ENCODE peak calls at places on chromosomes 6 and 20, in nine cellular contexts. One of them, this sample, is unnamed.

GRCh38 chr6:13788820-13789219 is 25.5 kb downstream of the MCUR1 start:
- DNase-seq in breast epithelium: no peak
- DNase-seq in H54: no peak
- DNase-seq in adrenal gland: no peak
- DNase-seq in tibial nerve: no peak
- DNase-seq in esophagus squamous epithelium: no peak
- DNase-seq in endothelial cell of umbilical vein: no peak
- DNase-seq in lower leg skin: no peak
- DNase-seq in ovary: no peak
- DNase-seq in this sample: no peak

GRCh38 chr6:3205913-3206312 is 21.5 kb downstream of the TUBB2B start:
- DNase-seq in breast epithelium: no peak
- DNase-seq in H54: no peak
- DNase-seq in adrenal gland: no peak
- DNase-seq in tibial nerve: no peak
- DNase-seq in esophagus squamous epithelium: no peak
- DNase-seq in endothelial cell of umbilical vein: no peak
- DNase-seq in lower leg skin: peak
- DNase-seq in ovary: no peak
- DNase-seq in this sample: no peak

GRCh38 chr20:56750430-56750829 is 121.3 kb downstream of the TFAP2C start:
- DNase-seq in breast epithelium: no peak
- DNase-seq in H54: no peak
- DNase-seq in adrenal gland: no peak
- DNase-seq in tibial nerve: no peak
- DNase-seq in esophagus squamous epithelium: no peak
- DNase-seq in endothelial cell of umbilical vein: no peak
- DNase-seq in lower leg skin: no peak
- DNase-seq in ovary: no peak
- DNase-seq in this sample: no peak

GRCh38 chr6:32393660-32394420 is 13.1 kb downstream of the BTNL2 start:
- DNase-seq in breast epithelium: no peak
- DNase-seq in H54: no peak
- DNase-seq in adrenal gland: peak
- DNase-seq in tibial nerve: no peak
- DNase-seq in esophagus squamous epithelium: no peak
- DNase-seq in endothelial cell of umbilical vein: peak
- DNase-seq in lower leg skin: no peak
- DNase-seq in ovary: no peak
- DNase-seq in this sample: peak

GRCh38 chr6:33820243-33820642 is 16.4 kb upstream of the MLN start:
- DNase-seq in breast epithelium: no peak
- DNase-seq in H54: no peak
- DNase-seq in adrenal gland: no peak
- DNase-seq in tibial nerve: no peak
- DNase-seq in esophagus squamous epithelium: no peak
- DNase-seq in endothelial cell of umbilical vein: no peak
- DNase-seq in lower leg skin: no peak
- DNase-seq in ovary: no peak
- DNase-seq in this sample: no peak

GRCh38 chr6:21115111-21115510 is 478.4 kb upstream of the SOX4 start:
- DNase-seq in breast epithelium: no peak
- DNase-seq in H54: no peak
- DNase-seq in adrenal gland: peak
- DNase-seq in tibial nerve: no peak
- DNase-seq in esophagus squamous epithelium: no peak
- DNase-seq in endothelial cell of umbilical vein: peak
- DNase-seq in lower leg skin: no peak
- DNase-seq in ovary: peak
- DNase-seq in this sample: no peak

GRCh38 chr6:161435426-161436065 is 161.7 kb upstream of the AGPAT4 start:
- DNase-seq in breast epithelium: no peak
- DNase-seq in H54: no peak
- DNase-seq in adrenal gland: peak
- DNase-seq in tibial nerve: no peak
- DNase-seq in esophagus squamous epithelium: no peak
- DNase-seq in endothelial cell of umbilical vein: no peak
- DNase-seq in lower leg skin: no peak
- DNase-seq in ovary: no peak
- DNase-seq in this sample: no peak

GRCh38 chr6:149979293-149979692 is 15.6 kb downstream of the ULBP1 start:
- DNase-seq in breast epithelium: no peak
- DNase-seq in H54: no peak
- DNase-seq in adrenal gland: no peak
- DNase-seq in tibial nerve: no peak
- DNase-seq in esophagus squamous epithelium: no peak
- DNase-seq in endothelial cell of umbilical vein: no peak
- DNase-seq in lower leg skin: no peak
- DNase-seq in ovary: no peak
- DNase-seq in this sample: no peak

GRCh38 chr6:56913276-56914138 is 41.4 kb upstream of the BEND6 start:
- DNase-seq in breast epithelium: no peak
- DNase-seq in H54: no peak
- DNase-seq in adrenal gland: no peak
- DNase-seq in tibial nerve: no peak
- DNase-seq in esophagus squamous epithelium: no peak
- DNase-seq in endothelial cell of umbilical vein: no peak
- DNase-seq in lower leg skin: no peak
- DNase-seq in ovary: no peak
- DNase-seq in this sample: no peak

GRCh38 chr6:73400656-73401055 is 6.0 kb downstream of the DDX43 start:
- DNase-seq in breast epithelium: no peak
- DNase-seq in H54: no peak
- DNase-seq in adrenal gland: no peak
- DNase-seq in tibial nerve: no peak
- DNase-seq in esophagus squamous epithelium: no peak
- DNase-seq in endothelial cell of umbilical vein: no peak
- DNase-seq in lower leg skin: no peak
- DNase-seq in ovary: no peak
- DNase-seq in this sample: no peak

GRCh38 chr20:48456361-48457184 is 371.2 kb downstream of the PREX1 start:
- DNase-seq in breast epithelium: peak
- DNase-seq in H54: no peak
- DNase-seq in adrenal gland: no peak
- DNase-seq in tibial nerve: no peak
- DNase-seq in esophagus squamous epithelium: no peak
- DNase-seq in endothelial cell of umbilical vein: no peak
- DNase-seq in lower leg skin: no peak
- DNase-seq in ovary: no peak
- DNase-seq in this sample: no peak

DNA sequence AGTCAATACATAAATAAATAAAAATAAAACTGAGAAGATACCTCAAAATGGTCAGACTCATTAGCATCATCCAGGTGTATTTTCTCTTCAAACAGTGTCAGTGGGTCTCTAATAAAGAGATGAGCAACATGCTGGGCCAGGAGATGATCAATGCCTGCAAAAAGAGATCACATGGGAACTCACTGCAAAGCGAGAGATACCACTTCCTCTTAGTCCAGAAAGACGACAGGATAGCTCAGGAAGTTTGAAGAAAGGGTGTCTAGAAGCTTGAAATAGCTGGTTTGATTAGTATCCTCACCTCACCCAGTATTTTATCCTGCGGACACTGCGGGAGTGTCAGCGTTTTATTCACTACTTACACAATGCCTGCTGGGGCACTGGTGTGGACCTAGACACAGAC is 38.0 kb downstream of the GCLC start:
- DNase-seq in breast epithelium: no peak
- DNase-seq in H54: no peak
- DNase-seq in adrenal gland: no peak
- DNase-seq in tibial nerve: no peak
- DNase-seq in esophagus squamous epithelium: no peak
- DNase-seq in endothelial cell of umbilical vein: no peak
- DNase-seq in lower leg skin: no peak
- DNase-seq in ovary: no peak
- DNase-seq in this sample: no peak
- TF ChIP-seq POLR2A in breast epithelium: no peak
- TF ChIP-seq POLR2A in H54: no peak
- TF ChIP-seq POLR2A in adrenal gland: no peak
- TF ChIP-seq POLR2A in tibial nerve: no peak
- TF ChIP-seq POLR2A in esophagus squamous epithelium: no peak
- TF ChIP-seq POLR2A in endothelial cell of umbilical vein: no peak
- TF ChIP-seq POLR2A in lower leg skin: no peak
- TF ChIP-seq POLR2A in ovary: no peak
- TF ChIP-seq POLR2A in this sample: no peak

GRCh38 chr6:34891296-34891695 is 2.2 kb downstream of the ANKS1A start:
- DNase-seq in breast epithelium: no peak
- DNase-seq in H54: no peak
- DNase-seq in adrenal gland: no peak
- DNase-seq in tibial nerve: no peak
- DNase-seq in esophagus squamous epithelium: no peak
- DNase-seq in endothelial cell of umbilical vein: no peak
- DNase-seq in lower leg skin: no peak
- DNase-seq in ovary: no peak
- DNase-seq in this sample: no peak

GRCh38 chr6:34888441-34888820 is 589 bp upstream of the TAF11 start:
- DNase-seq in breast epithelium: no peak
- DNase-seq in H54: no peak
- DNase-seq in adrenal gland: no peak
- DNase-seq in tibial nerve: no peak
- DNase-seq in esophagus squamous epithelium: no peak
- DNase-seq in endothelial cell of umbilical vein: no peak
- DNase-seq in lower leg skin: no peak
- DNase-seq in ovary: no peak
- DNase-seq in this sample: no peak

GRCh38 chr6:34890526-34890910 is 1.5 kb downstream of the ANKS1A start:
- DNase-seq in breast epithelium: no peak
- DNase-seq in H54: no peak
- DNase-seq in adrenal gland: no peak
- DNase-seq in tibial nerve: no peak
- DNase-seq in esophagus squamous epithelium: no peak
- DNase-seq in endothelial cell of umbilical vein: no peak
- DNase-seq in lower leg skin: no peak
- DNase-seq in ovary: no peak
- DNase-seq in this sample: peak

GRCh38 chr6:34887753-34888440 is at the start of gene TAF11:
- DNase-seq in breast epithelium: peak
- DNase-seq in H54: peak
- DNase-seq in adrenal gland: peak
- DNase-seq in tibial nerve: peak
- DNase-seq in esophagus squamous epithelium: peak
- DNase-seq in endothelial cell of umbilical vein: peak
- DNase-seq in lower leg skin: peak
- DNase-seq in ovary: peak
- DNase-seq in this sample: peak

DNA sequence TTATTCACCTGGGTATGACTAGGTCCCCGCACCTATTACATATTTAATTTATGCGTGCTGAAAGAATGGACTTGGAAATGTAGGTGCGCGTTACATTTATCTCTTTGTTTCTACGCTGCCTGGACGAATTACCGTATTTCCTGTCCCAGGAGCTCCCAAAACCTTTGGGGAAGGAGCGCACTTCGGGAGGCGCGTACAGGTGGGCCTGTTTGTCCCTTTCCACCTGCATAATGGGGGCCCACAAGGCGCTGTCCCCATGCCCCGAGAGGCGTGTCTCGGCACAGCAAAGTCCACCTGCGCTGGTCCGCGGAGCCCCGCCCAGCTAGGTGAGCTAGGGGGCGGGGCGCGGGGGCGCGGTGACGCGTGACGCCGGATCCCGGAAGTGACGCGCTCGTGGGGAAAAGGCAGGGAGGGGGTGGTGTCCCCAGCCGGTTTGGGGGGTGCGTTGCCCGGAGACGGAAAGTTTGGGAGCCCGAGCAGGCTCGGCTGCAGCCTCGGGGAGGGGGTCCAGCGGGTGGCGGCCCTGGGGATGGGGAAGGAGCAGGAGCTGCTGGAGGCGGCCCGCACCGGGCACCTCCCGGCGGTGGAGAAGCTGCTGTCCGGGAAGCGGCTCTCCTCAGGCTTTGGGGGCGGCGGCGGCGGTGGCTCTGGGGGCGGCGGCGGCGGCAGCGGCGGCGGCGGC is at the start of gene ANKS1A:
- DNase-seq in breast epithelium: peak
- DNase-seq in H54: peak
- DNase-seq in adrenal gland: peak
- DNase-seq in tibial nerve: peak
- DNase-seq in esophagus squamous epithelium: peak
- DNase-seq in endothelial cell of umbilical vein: peak
- DNase-seq in lower leg skin: peak
- DNase-seq in ovary: peak
- DNase-seq in this sample: peak
- TF ChIP-seq POLR2A in breast epithelium: peak
- TF ChIP-seq POLR2A in H54: peak
- TF ChIP-seq POLR2A in adrenal gland: peak
- TF ChIP-seq POLR2A in tibial nerve: no peak
- TF ChIP-seq POLR2A in esophagus squamous epithelium: peak
- TF ChIP-seq POLR2A in endothelial cell of umbilical vein: peak
- TF ChIP-seq POLR2A in lower leg skin: peak
- TF ChIP-seq POLR2A in ovary: peak
- TF ChIP-seq POLR2A in this sample: no peak

GRCh38 chr6:43021270-43022047 is at the start of gene RRP36:
- DNase-seq in breast epithelium: peak
- DNase-seq in H54: peak
- DNase-seq in adrenal gland: peak
- DNase-seq in tibial nerve: peak
- DNase-seq in esophagus squamous epithelium: no peak
- DNase-seq in endothelial cell of umbilical vein: peak
- DNase-seq in lower leg skin: peak
- DNase-seq in ovary: peak
- DNase-seq in this sample: peak
- TF ChIP-seq POLR2A in breast epithelium: no peak
- TF ChIP-seq POLR2A in H54: peak
- TF ChIP-seq POLR2A in adrenal gland: no peak
- TF ChIP-seq POLR2A in tibial nerve: no peak
- TF ChIP-seq POLR2A in esophagus squamous epithelium: no peak
- TF ChIP-seq POLR2A in endothelial cell of umbilical vein: peak
- TF ChIP-seq POLR2A in lower leg skin: no peak
- TF ChIP-seq POLR2A in ovary: no peak
- TF ChIP-seq POLR2A in this sample: peak

DNA sequence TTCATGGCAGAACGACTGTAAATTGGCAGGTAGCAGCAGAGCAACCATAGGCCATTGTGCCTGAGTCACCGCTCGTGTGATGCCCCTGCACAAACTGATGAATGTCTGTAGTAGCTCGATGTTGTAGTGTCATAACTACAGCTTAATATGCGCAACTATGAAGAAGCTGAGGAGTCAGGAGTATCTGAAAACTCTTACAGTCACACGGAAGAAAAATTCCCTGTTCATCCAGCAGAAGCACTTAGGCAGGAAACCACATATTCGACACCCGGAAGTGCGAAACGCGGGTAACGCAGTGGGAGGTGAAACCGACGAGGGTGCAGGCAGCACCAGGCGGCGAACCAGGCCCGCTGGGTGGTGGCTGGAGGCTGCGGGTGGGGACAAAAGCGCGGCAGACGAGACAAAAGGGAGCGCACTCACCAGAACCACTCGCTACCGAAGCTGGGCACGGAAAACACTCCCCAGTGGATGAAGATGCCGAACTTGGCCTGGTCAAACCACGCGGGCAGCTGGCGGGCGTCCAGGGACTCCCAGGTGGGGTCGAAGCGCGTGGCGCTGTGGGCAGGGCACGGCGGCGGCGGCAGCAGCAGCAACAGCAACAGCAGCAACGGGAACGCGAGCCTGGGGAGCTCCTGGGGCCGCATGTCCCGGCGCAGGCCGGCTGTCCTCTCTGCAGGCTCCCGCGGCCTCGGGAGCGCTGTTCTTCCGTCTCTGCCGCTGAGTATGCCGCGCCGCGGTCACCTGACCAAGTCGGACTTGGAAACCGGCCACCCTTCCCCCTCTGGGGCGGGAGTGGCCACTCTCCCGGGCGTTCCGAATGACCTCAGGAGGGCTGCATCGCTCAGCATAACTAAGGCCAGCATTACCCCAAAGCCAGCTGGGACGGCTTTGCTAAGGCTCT is at the start of gene FUCA2:
- DNase-seq in breast epithelium: peak
- DNase-seq in H54: peak
- DNase-seq in adrenal gland: peak
- DNase-seq in tibial nerve: peak
- DNase-seq in esophagus squamous epithelium: peak
- DNase-seq in endothelial cell of umbilical vein: peak
- DNase-seq in lower leg skin: peak
- DNase-seq in ovary: peak
- DNase-seq in this sample: peak
- TF ChIP-seq POLR2A in breast epithelium: peak
- TF ChIP-seq POLR2A in H54: peak
- TF ChIP-seq POLR2A in adrenal gland: peak
- TF ChIP-seq POLR2A in tibial nerve: peak
- TF ChIP-seq POLR2A in esophagus squamous epithelium: peak
- TF ChIP-seq POLR2A in endothelial cell of umbilical vein: peak
- TF ChIP-seq POLR2A in lower leg skin: peak
- TF ChIP-seq POLR2A in ovary: peak
- TF ChIP-seq POLR2A in this sample: peak

This sample was measured in erythroblast.